ENCODE peak calls at places on chromosome 14, in four cellular contexts. O is trophoblast cell, W is mesendoderm, E is H1. G is an unnamed sample.

GRCh38 chr14:51430600-51430999 is 190.6 kb downstream of the TMX1 start:
- DNase-seq in W (no peak), E (peak; percentile 9), O (peak; percentile 63), G (no peak)

GRCh38 chr14:100067481-100067880 is 2.3 kb downstream of the EVL start:
- DNase-seq in O (no peak), E (no peak), W (no peak), G (no peak)

GRCh38 chr14:56342419-56342901 is 224.2 kb downstream of the PELI2 start:
- DNase-seq in O (no peak), W (no peak), E (no peak), G (no peak)

GRCh38 chr14:24840204-24840893 is 206.4 kb upstream of the GZMB start:
- DNase-seq in W (peak; percentile 75), E (no peak), O (peak; percentile 3), G (no peak)

GRCh38 chr14:93095742-93096510 is 19.8 kb downstream of the ITPK1 start:
- DNase-seq in O (no peak), E (no peak), W (no peak), G (no peak)

GRCh38 chr14:77120771-77121743 is 20.5 kb downstream of the ZDHHC22 start:
- DNase-seq in W (no peak), E (no peak), O (no peak), G (peak; percentile 27)

GRCh38 chr14:68655021-68655811 is 137.7 kb downstream of the ZFP36L1 start:
- DNase-seq in O (no peak), E (no peak), W (no peak), G (no peak)

GRCh38 chr14:86626530-86626929 is 1096.6 kb downstream of the FLRT2 start:
- DNase-seq in E (no peak), W (no peak), O (no peak), G (no peak)

GRCh38 chr14:50064993-50065392 is 51.4 kb downstream of the VCPKMT start:
- DNase-seq in W (no peak), O (peak; percentile 39), E (no peak), G (no peak)

GRCh38 chr14:51534623-51535022 is 117.1 kb upstream of the FRMD6 start:
- DNase-seq in W (peak; percentile 18), O (peak; percentile 96), E (no peak), G (no peak)

GRCh38 chr14:80269338-80269935 is 58.1 kb upstream of the DIO2 start:
- DNase-seq in E (no peak), W (no peak), O (peak; percentile 36), G (no peak)

GRCh38 chr14:55781046-55781445 is 201.0 kb downstream of the KTN1 start:
- DNase-seq in E (no peak), W (no peak), O (no peak), G (no peak)

GRCh38 chr14:40447032-40447431 is 1014.8 kb upstream of the FBXO33 start:
- DNase-seq in E (no peak), O (no peak), W (no peak), G (no peak)

GRCh38 chr14:53167602-53168328 is 14.6 kb upstream of the DDHD1 start:
- DNase-seq in E (no peak), W (no peak), O (peak; percentile 68), G (no peak)
- H3K18ac ChIP-seq in E (no peak overlapping the region), W (no peak overlapping the region), O (no peak overlapping the region), G (no peak overlapping the region)

DNA sequence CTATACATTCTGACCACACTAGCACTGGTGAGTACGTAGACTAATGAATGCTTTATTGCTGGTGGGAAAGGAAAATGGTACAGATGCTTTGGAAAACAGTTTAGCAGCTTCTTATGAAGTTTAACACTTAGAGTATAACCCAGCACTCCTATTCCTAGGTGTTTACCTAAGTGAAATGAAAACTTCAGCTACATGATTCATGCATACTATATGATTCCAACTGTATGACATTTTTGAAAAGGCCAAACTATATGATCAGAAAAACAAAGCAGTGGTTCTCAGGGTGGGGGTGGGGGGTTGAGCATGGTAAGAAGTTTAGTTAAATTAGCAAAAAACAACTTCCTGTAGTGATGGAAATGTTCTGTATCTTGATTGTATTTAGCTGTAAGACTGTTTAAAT is 22.1 kb upstream of the ARID4A start:
- DNase-seq in O (no peak), E (no peak), W (no peak), G (no peak)
- H3K79me2 ChIP-seq in O (no peaks in the 10 kb centered on the region), E (no peaks in the 10 kb centered on the region), W (no peaks in the 10 kb centered on the region), G (peaks cover 2% of the 10 kb centered on the region)

GRCh38 chr14:102584871-102585869 is 7.3 kb upstream of the RCOR1 start:
- DNase-seq in E (no peak), W (peak; percentile 97), O (peak; percentile 96), G (peak; percentile 89)
- H3K23ac ChIP-seq in E (no peak overlapping the region), W (peak overlapping the region; percentile 89), O (no peak overlapping the region), G (no peak overlapping the region)

DNA sequence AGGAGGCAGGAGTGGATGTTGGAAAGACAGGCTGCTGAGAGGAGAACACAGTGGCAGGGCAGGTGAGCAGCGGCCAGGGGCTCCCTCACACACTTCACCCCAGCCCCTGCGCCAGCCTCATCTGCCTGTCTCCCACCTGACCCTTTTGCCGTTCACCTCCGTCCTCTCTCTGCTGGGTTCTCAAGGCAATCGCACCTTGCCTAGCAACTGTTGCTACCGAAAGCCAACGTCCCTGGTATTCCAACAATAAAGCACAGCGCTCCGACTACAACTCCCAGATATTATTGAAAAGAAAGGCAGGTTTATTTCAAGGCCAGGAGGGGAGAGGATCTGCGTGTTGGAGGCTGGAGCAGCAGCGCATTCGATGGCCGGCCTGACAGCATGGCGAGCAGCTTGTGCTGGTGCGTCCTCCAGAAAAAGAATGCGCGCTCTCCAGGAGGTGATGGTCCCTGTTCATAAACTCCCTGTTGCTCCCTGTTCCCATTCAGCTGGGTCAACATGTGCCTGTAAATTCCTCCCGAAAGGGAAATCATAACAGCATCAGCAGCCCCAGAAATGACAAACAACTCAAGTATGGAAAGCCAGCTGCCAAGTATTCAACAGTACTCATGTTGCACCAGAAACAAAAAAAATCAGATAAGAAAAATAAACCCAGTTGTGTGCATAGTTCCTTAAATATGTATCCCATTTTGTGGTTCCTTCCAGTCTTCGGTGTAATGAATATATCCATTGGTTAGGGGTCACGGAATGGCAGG is 153.0 kb upstream of the DIO3 start:
- DNase-seq in W (no peak), E (no peak), O (peak; percentile 21), G (no peak)
- H3K18ac ChIP-seq in W (no peak overlapping the region), E (no peak overlapping the region), O (no peak overlapping the region), G (no peak overlapping the region)

GRCh38 chr14:31411218-31411727 is 9.1 kb downstream of the HEATR5A start:
- DNase-seq in E (no peak), O (no peak), W (no peak), G (no peak)

GRCh38 chr14:31410048-31410654 is 10.2 kb downstream of the HEATR5A start:
- DNase-seq in W (no peak), E (no peak), O (no peak), G (no peak)

GRCh38 chr14:31418440-31418839 is 1.9 kb downstream of the HEATR5A start:
- DNase-seq in E (no peak), W (no peak), O (no peak), G (no peak)

GRCh38 chr14:31419179-31420012 is 954 bp downstream of the HEATR5A start:
- DNase-seq in O (no peak), W (peak; percentile 72), E (no peak), G (no peak)

GRCh38 chr14:31414190-31414833 is 6.0 kb downstream of the HEATR5A start:
- DNase-seq in O (peak; percentile 78), W (no peak), E (no peak), G (no peak)
- H3K79me2 ChIP-seq in O (no peaks in the 10 kb centered on the region), W (no peaks in the 10 kb centered on the region), E (no peaks in the 10 kb centered on the region), G (no peaks in the 10 kb centered on the region)

GRCh38 chr14:75430526-75430925 is 2.7 kb downstream of the JDP2 start:
- DNase-seq in W (no peak), E (no peak), O (no peak), G (peak; percentile 17)
- H3K23ac ChIP-seq in W (no peak overlapping the region), E (no peak overlapping the region), O (no peak overlapping the region), G (no peak overlapping the region)

DNA sequence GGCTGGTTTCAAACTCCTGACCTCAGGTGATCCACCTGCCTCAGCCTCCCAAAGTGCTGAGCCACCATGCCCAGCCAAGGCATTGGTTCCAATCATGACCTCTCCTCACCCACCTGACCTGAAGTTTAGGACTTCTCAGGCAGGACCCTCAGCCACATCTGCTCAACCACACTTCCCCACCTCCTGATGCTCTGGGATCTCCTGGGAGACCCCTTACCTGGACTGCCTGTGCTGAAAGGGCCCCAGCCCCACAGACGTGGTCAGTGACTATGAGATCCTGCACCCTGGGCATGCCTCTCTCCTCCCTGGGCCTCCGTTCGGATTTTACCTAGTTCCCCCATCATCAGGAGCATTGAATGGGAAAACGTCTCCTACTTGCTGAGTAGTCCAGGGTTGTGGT is 18.0 kb downstream of the GSC start:
- DNase-seq in W (no peak), O (no peak), E (no peak), G (no peak)
- H3K18ac ChIP-seq in W (no peak overlapping the region), O (no peak overlapping the region), E (no peak overlapping the region), G (no peak overlapping the region)

GRCh38 chr14:72980863-72981262 is 46.0 kb downstream of the ZFYVE1 start:
- DNase-seq in W (no peak), O (no peak), E (no peak), G (no peak)

GRCh38 chr14:72970824-72971434 is 44.7 kb downstream of the DCAF4 start:
- DNase-seq in W (no peak), O (no peak), E (no peak), G (no peak)

GRCh38 chr14:72974661-72975060 is 48.4 kb downstream of the DCAF4 start:
- DNase-seq in W (no peak), E (no peak), O (no peak), G (no peak)

GRCh38 chr14:72978856-72979255 is 48.0 kb downstream of the ZFYVE1 start:
- DNase-seq in O (no peak), E (no peak), W (no peak), G (no peak)

GRCh38 chr14:72975776-72976175 is 49.5 kb downstream of the DCAF4 start:
- DNase-seq in O (no peak), E (no peak), W (peak; percentile 22), G (no peak)
- H3K79me2 ChIP-seq in O (no peaks in the 10 kb centered on the region), E (no peaks in the 10 kb centered on the region), W (no peaks in the 10 kb centered on the region), G (no peaks in the 10 kb centered on the region)

GRCh38 chr14:105314287-105315185 is at the start of gene PACS2:
- DNase-seq in O (peak; percentile 94), W (peak; percentile 88), E (peak; percentile 36), G (peak; percentile 64)
- H3K23ac ChIP-seq in O (no peak within 1 kb of the TSS), W (no peak within 1 kb of the TSS), E (no peak within 1 kb of the TSS), G (no peak within 1 kb of the TSS)

G was measured in H9.